ENCODE peak calls at places on chromosomes 16 and 17, in eight cellular contexts. L is thoracic aorta; G is AG04450; C is body of pancreas; O is PC-3; U is Panc1; D is CD8-positive, alpha-beta memory T cell; B is left ventricle myocardium inferior. Z is an unnamed sample. For H3K9me3, the result is how much of the 10 kb centered on the place peaks cover.

GRCh38 chr17:34312080-34312479 is 7.2 kb upstream of the CCL8 start:
- DNase-seq in L (no peak), G (no peak), C (no peak), O (no peak), U (no peak), D (no peak), B (no peak), Z (no peak)

GRCh38 chr17:9258115-9259020 is 237.1 kb downstream of the NTN1 start:
- DNase-seq in L (no peak), G (no peak), C (no peak), O (no peak), U (no peak), D (no peak), B (no peak), Z (no peak)

GRCh38 chr17:53092072-53092471 is 730.7 kb upstream of the KIF2B start:
- DNase-seq in L (no peak), G (no peak), C (no peak), O (no peak), U (no peak), D (no peak), B (no peak), Z (no peak)

GRCh38 chr16:28304214-28304613 is 11.9 kb downstream of the SBK1 start:
- DNase-seq in L (no peak), G (no peak), C (no peak), O (peak), U (no peak), D (no peak), B (peak), Z (peak)

GRCh38 chr17:62674841-62675240 is 47.4 kb downstream of the MRC2 start:
- DNase-seq in L (no peak), G (no peak), C (no peak), O (no peak), U (no peak), D (no peak), B (no peak), Z (no peak)

GRCh38 chr17:34447406-34447805 is 84.4 kb upstream of the CCL1 start:
- DNase-seq in L (no peak), G (no peak), C (peak), O (no peak), U (no peak), D (no peak), B (no peak), Z (no peak)

GRCh38 chr17:7836596-7837374 is 2.8 kb downstream of the KDM6B start:
- DNase-seq in L (peak), G (peak), C (peak), O (peak), U (peak), D (peak), B (peak), Z (peak)

GRCh38 chr17:48626470-48627241 is 498 bp upstream of the HOXB9 start:
- DNase-seq in L (no peak), G (no peak), C (no peak), O (peak), U (no peak), D (no peak), B (no peak), Z (no peak)

GRCh38 chr17:8052256-8053252 is 13.7 kb downstream of the ALOX15B start:
- DNase-seq in L (no peak), G (no peak), C (no peak), O (no peak), U (no peak), D (no peak), B (no peak), Z (no peak)

GRCh38 chr16:49021136-49021535 is 260.5 kb downstream of the CBLN1 start:
- DNase-seq in L (no peak), G (no peak), C (no peak), O (peak), U (no peak), D (no peak), B (no peak), Z (no peak)

GRCh38 chr17:32275060-32276042 is 9.7 kb downstream of the RHBDL3 start:
- DNase-seq in L (no peak), G (no peak), C (no peak), O (peak), U (no peak), D (no peak), B (peak), Z (no peak)

GRCh38 chr17:76841776-76842405 is 26.3 kb upstream of the MGAT5B start:
- DNase-seq in L (no peak), G (no peak), C (no peak), O (peak), U (no peak), D (no peak), B (no peak), Z (no peak)

GRCh38 chr16:2288701-2289100 is 20.8 kb upstream of the RNPS1 start:
- DNase-seq in L (no peak), G (no peak), C (no peak), O (no peak), U (no peak), D (no peak), B (no peak), Z (no peak)

GRCh38 chr17:76104140-76104895 is 731 bp upstream of the EXOC7 start:
- DNase-seq in L (no peak), G (no peak), C (no peak), O (no peak), U (no peak), D (no peak), B (no peak), Z (no peak)

GRCh38 chr16:2857451-2858244 is at the start of gene PRSS22:
- DNase-seq in L (no peak), G (no peak), C (peak), O (peak), U (no peak), D (peak), B (no peak), Z (peak)

GRCh38 chr16:56041556-56042140 is 149.6 kb upstream of the GNAO1 start:
- DNase-seq in L (no peak), G (no peak), C (peak), O (peak), U (no peak), D (no peak), B (no peak), Z (no peak)

GRCh38 chr17:30443721-30444120 is 33.5 kb upstream of the GOSR1 start:
- DNase-seq in L (no peak), G (no peak), C (no peak), O (no peak), U (no peak), D (no peak), B (no peak), Z (no peak)

GRCh38 chr16:13873835-13874438 is 46.0 kb upstream of the ERCC4 start:
- DNase-seq in L (no peak), G (no peak), C (no peak), O (peak), U (no peak), D (no peak), B (no peak), Z (no peak)

GRCh38 chr16:23520500-23520899 is 10.2 kb upstream of the GGA2 start:
- DNase-seq in L (no peak), G (no peak), C (no peak), O (no peak), U (no peak), D (no peak), B (no peak), Z (no peak)

GRCh38 chr17:36545093-36545464 is 360 bp downstream of the GGNBP2 start:
- DNase-seq in L (peak), G (no peak), C (no peak), O (no peak), U (no peak), D (no peak), B (no peak), Z (no peak)

GRCh38 chr16:56038564-56039098 is 152.7 kb upstream of the GNAO1 start:
- DNase-seq in L (no peak), G (no peak), C (no peak), O (no peak), U (no peak), D (no peak), B (no peak), Z (no peak)

GRCh38 chr16:56348168-56349085 is 76.9 kb downstream of the AMFR start:
- DNase-seq in L (no peak), G (no peak), C (no peak), O (no peak), U (no peak), D (no peak), B (no peak), Z (no peak)

GRCh38 chr17:61314368-61315078 is 85.1 kb upstream of the TBX2 start:
- DNase-seq in L (peak), G (no peak), C (no peak), O (no peak), U (no peak), D (no peak), B (peak), Z (peak)

GRCh38 chr16:89616576-89617437 is 3.4 kb downstream of the DPEP1 start:
- DNase-seq in L (no peak), G (no peak), C (no peak), O (no peak), U (no peak), D (peak), B (no peak), Z (no peak)

GRCh38 chr16:66459878-66460277 is 32.8 kb downstream of the BEAN1 start:
- DNase-seq in L (no peak), G (no peak), C (no peak), O (no peak), U (no peak), D (no peak), B (no peak), Z (no peak)

GRCh38 chr16:53098526-53099317 is 43.9 kb downstream of the CHD9 start:
- DNase-seq in L (peak), G (peak), C (peak), O (peak), U (no peak), D (peak), B (peak), Z (peak)

GRCh38 chr17:7191571-7192270 is 12.6 kb upstream of the ASGR1 start:
- DNase-seq in L (no peak), G (no peak), C (peak), O (peak), U (no peak), D (no peak), B (no peak), Z (no peak)

GRCh38 chr17:70478883-70479282 is 309.6 kb downstream of the KCNJ2 start:
- DNase-seq in L (no peak), G (no peak), C (no peak), O (no peak), U (no peak), D (no peak), B (peak), Z (no peak)
- H3K9me3 ChIP-seq in L (under half), G (under half), C (under half), O (under half), U (under half), D (under half), B (under half), Z (under half)

GRCh38 chr16:31780342-31780741 is 93.3 kb upstream of the ZNF267 start:
- DNase-seq in L (no peak), G (no peak), C (no peak), O (no peak), U (no peak), D (no peak), B (no peak), Z (no peak)
- H3K9me3 ChIP-seq in L (half or more), G (under half), C (under half), O (under half), U (under half), D (under half), B (half or more), Z (half or more)

GRCh38 chr17:16552637-16553045 is 16.4 kb downstream of the ZNF287 start:
- DNase-seq in L (no peak), G (no peak), C (no peak), O (no peak), U (no peak), D (no peak), B (no peak), Z (no peak)

GRCh38 chr17:16551878-16552636 is 16.9 kb downstream of the ZNF287 start:
- DNase-seq in L (no peak), G (no peak), C (no peak), O (no peak), U (no peak), D (no peak), B (no peak), Z (no peak)
- H3K9me3 ChIP-seq in L (half or more), G (under half), C (under half), O (half or more), U (half or more), D (under half), B (half or more), Z (under half)

GRCh38 chr17:82127704-82128103 is 29.7 kb upstream of the FASN start:
- DNase-seq in L (no peak), G (no peak), C (no peak), O (no peak), U (no peak), D (peak), B (no peak), Z (no peak)

GRCh38 chr17:82126479-82127314 is 28.7 kb upstream of the FASN start:
- DNase-seq in L (no peak), G (no peak), C (no peak), O (no peak), U (no peak), D (peak), B (no peak), Z (no peak)

GRCh38 chr17:82128287-82128686 is 30.3 kb upstream of the FASN start:
- DNase-seq in L (no peak), G (no peak), C (no peak), O (no peak), U (no peak), D (no peak), B (no peak), Z (no peak)

GRCh38 chr17:82129095-82129494 is 31.1 kb upstream of the FASN start:
- DNase-seq in L (no peak), G (no peak), C (no peak), O (no peak), U (no peak), D (no peak), B (no peak), Z (no peak)

GRCh38 chr17:82127315-82127595 is 29.2 kb upstream of the FASN start:
- DNase-seq in L (no peak), G (no peak), C (no peak), O (no peak), U (no peak), D (no peak), B (no peak), Z (no peak)
- H3K9me3 ChIP-seq in L (under half), G (under half), C (under half), O (under half), U (under half), D (under half), B (under half), Z (under half)

DNA sequence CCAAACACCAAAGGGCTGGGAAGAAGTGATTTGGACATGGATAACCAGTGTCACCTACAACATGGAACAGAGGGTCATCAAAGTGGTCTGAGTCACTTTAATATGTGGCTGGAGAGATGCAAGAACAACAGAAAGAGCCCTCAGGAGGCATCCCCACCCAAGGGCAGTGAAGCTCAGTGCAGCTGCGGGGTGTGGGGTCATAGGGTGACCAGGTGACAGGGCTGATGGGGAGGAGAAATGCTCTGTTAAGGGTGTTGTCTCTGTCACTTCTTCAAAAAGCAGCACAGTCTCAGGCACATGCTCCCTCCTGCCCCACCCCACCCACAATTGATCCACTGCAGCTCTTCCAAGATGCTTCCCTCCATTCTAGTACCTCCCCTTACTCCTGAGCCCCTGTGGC is 819.1 kb downstream of the KCNJ18 start:
- DNase-seq in L (no peak), G (no peak), C (no peak), O (no peak), U (no peak), D (no peak), B (no peak), Z (no peak)
- H3K9me3 ChIP-seq in L (under half), G (half or more), C (under half), O (under half), U (under half), D (under half), B (under half), Z (under half)

DNA sequence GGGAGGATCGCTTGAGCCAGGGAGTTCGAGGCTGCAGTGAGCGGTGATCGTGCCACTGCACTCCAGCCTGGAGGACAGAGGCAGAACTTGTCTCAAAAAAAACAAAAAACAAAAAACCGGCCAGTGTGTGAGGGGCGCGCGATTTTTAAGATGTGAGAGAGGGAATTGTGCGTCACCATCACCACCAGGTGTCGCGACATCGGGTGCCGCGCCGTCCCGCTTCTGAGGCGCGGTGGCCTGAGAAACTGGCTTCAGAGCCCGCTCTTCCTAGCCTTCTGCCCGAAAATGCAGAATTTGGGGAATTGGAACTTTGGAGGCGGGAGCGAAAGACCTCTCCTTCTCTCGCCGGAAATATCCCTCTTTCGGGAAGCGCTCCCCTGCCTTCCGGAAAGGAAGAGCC is 524.8 kb downstream of the KCNJ18 start:
- DNase-seq in L (no peak), G (no peak), C (no peak), O (no peak), U (no peak), D (no peak), B (no peak), Z (no peak)
- H3K9me3 ChIP-seq in L (under half), G (under half), C (under half), O (under half), U (under half), D (under half), B (under half), Z (under half)

GRCh38 chr17:78748048-78748729 is 33.9 kb downstream of the CYTH1 start:
- DNase-seq in L (no peak), G (no peak), C (peak), O (no peak), U (no peak), D (peak), B (no peak), Z (no peak)

GRCh38 chr17:78759203-78759968 is 22.7 kb downstream of the CYTH1 start:
- DNase-seq in L (no peak), G (no peak), C (peak), O (no peak), U (no peak), D (peak), B (peak), Z (peak)

GRCh38 chr17:78748730-78749317 is 33.2 kb downstream of the CYTH1 start:
- DNase-seq in L (no peak), G (no peak), C (peak), O (peak), U (no peak), D (peak), B (peak), Z (peak)

GRCh38 chr17:78751447-78752067 is 30.5 kb downstream of the CYTH1 start:
- DNase-seq in L (no peak), G (no peak), C (no peak), O (no peak), U (no peak), D (no peak), B (no peak), Z (no peak)

DNA sequence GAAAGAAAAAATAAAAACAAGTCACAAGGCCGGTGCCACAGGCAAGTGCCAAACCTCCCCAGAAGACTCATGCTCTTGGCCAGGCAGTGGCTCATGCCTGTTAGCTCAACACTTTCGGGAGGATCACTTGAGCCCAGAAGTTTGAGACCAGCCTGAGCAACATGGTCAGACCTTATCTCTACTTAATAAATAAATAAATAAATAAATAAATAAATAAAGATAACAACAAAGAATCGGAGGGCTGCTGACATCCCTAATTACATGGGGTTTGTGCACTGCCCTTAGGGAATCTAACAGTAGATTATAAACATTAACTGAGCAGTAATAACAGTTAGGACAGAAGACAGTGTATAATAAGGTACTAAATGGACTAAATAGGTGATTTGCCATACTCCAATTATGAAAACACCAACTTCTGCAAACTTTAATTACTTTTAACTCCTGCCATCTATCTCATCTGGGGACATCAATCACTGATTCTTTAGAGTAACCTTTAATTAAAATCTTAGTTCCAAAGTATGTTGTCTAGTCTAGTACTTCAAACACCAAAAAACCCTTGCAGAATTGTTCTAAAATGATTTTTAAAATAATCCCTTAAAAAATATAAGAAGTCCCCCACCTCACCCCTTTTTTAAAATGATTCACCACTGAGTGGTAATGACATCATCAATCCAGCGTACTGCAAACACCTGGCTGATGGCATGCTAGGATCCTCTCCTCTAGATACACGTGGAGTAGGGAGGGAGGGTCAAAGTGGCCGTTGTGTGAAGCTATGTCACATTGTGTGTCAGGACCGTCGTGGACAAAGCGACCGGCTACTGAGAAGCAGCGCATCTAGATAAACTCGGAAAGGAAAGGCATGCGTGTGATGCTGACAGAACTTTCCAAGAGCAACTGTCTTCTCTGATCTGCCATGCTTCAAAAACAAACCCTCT is 28.5 kb downstream of the CYTH1 start:
- DNase-seq in L (no peak), G (no peak), C (no peak), O (peak), U (no peak), D (peak), B (no peak), Z (no peak)
- H3K9me3 ChIP-seq in L (under half), G (under half), C (under half), O (under half), U (under half), D (under half), B (under half), Z (under half)

GRCh38 chr17:68605914-68606313 is 4.7 kb upstream of the FAM20A start:
- DNase-seq in L (no peak), G (no peak), C (no peak), O (no peak), U (no peak), D (no peak), B (no peak), Z (no peak)
- H3K9me3 ChIP-seq in L (under half), G (under half), C (under half), O (under half), U (under half), D (under half), B (under half), Z (under half)

GRCh38 chr17:67594115-67594878 is 123.4 kb upstream of the NOL11 start:
- DNase-seq in L (no peak), G (no peak), C (peak), O (no peak), U (no peak), D (no peak), B (no peak), Z (no peak)
- H3K9me3 ChIP-seq in L (under half), G (under half), C (under half), O (under half), U (under half), D (under half), B (under half), Z (under half)

Z was measured in stomach.